ENCODE peak calls at places on chromosomes 13 and 19, in ten cellular contexts. G is mucosa of descending colon; W is naive thymus-derived CD4-positive, alpha-beta T cell; K is body of pancreas; S is adrenal gland; E is GM23338; D is upper lobe of left lung; B is SK-N-SH; L is neural progenitor cell; Q is transverse colon. O is an unnamed sample.
A peak's percentile ranks its signal among the peaks of the same experiment; 100 is the strongest.

GRCh38 chr19:45215391-45216191 is 29.6 kb downstream of the EXOC3L2 start:
- DNase-seq in K (peak; percentile 78), S (peak; percentile 55), Q (no peak), B (peak; percentile 72), L (peak; percentile 47), E (peak; percentile 77), D (peak; percentile 31), G (no peak), W (no peak), O (no peak)

GRCh38 chr13:100517135-100517534 is 71.5 kb downstream of the GGACT start:
- DNase-seq in L (no peak), K (peak; percentile 82), B (no peak), E (no peak), Q (peak; percentile 68), G (peak; percentile 71), D (no peak), W (no peak), S (no peak), O (no peak)

GRCh38 chr19:45099465-45100201 is 6.7 kb downstream of the PPP1R37 start:
- DNase-seq in B (no peak), D (no peak), W (no peak), E (no peak), G (no peak), K (peak; percentile 44), Q (no peak), S (peak; percentile 90), L (peak; percentile 73), O (no peak)

GRCh38 chr13:96075953-96076543 is 13.9 kb upstream of the HS6ST3 start:
- DNase-seq in D (no peak), W (no peak), G (no peak), S (no peak), E (peak; percentile 57), B (peak; percentile 28), Q (no peak), L (no peak), K (no peak), O (no peak)

GRCh38 chr13:100139822-100140221 is 50.9 kb downstream of the PCCA start:
- DNase-seq in S (no peak), Q (no peak), G (no peak), W (no peak), K (no peak), D (no peak), L (no peak), E (no peak), B (no peak), O (no peak)

GRCh38 chr13:101985321-101985720 is 416.5 kb downstream of the FGF14 start:
- DNase-seq in B (no peak), G (no peak), S (no peak), K (no peak), D (no peak), W (no peak), E (no peak), Q (no peak), L (no peak), O (no peak)

GRCh38 chr13:113751491-113751890 is 7.5 kb upstream of the TMEM255B start:
- DNase-seq in W (no peak), K (no peak), S (no peak), L (no peak), G (peak; percentile 21), B (no peak), E (no peak), D (no peak), Q (no peak), O (no peak)

GRCh38 chr19:46860846-46861690 is at the start of gene ARHGAP35:
- DNase-seq in K (peak; percentile 34), E (peak; percentile 75), G (peak; percentile 68), Q (peak; percentile 43), B (peak; percentile 92), W (no peak), D (peak; percentile 75), S (no peak), L (no peak), O (no peak)

GRCh38 chr19:10654610-10655456 is 687 bp downstream of the ILF3 start:
- DNase-seq in D (no peak), G (peak; percentile 69), B (peak; percentile 95), L (peak; percentile 95), S (peak; percentile 37), Q (peak; percentile 52), E (peak; percentile 95), K (peak; percentile 49), W (peak; percentile 7), O (no peak)

GRCh38 chr13:83325454-83325853 is 556.8 kb downstream of the SLITRK1 start:
- DNase-seq in E (no peak), W (no peak), G (no peak), B (no peak), L (no peak), Q (no peak), S (no peak), K (no peak), D (no peak), O (no peak)

GRCh38 chr19:49997709-49998108 is 27.5 kb downstream of the VRK3 start:
- DNase-seq in L (peak; percentile 60), B (peak; percentile 78), G (no peak), W (no peak), S (no peak), Q (no peak), D (no peak), E (peak; percentile 85), K (peak; percentile 24), O (no peak)

DNA sequence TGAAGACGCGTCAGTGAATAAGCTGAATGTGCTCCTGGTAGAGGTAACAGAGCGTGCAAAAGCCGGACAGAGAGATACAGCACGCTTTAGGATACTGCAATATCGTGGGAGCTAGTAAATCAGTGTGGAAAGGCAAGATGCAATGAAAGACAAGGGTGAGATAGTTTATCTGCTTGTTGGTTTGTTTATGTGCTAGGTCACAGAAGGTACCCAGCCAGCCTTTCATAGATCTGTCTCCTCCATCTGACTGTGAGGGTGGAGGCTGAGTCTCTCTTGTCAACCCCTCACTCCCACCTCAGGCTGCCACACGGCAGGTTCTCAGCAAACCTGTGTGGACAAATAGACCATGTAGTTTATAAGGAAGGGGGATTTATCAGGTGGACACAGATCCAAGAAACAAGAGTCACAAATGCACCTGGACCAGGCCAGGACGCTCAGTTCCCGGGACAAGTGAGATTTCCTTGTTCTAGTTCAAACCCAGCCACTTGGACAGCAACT is 971 bp upstream of the GIPC1 start:
- DNase-seq in W (no peak), D (peak; percentile 74), G (no peak), B (no peak), E (no peak), Q (no peak), S (no peak), K (peak; percentile 49), L (no peak), O (no peak)
- H3K4me1 ChIP-seq in W (peaks cover 12% of the 10 kb centered on the region), D (peaks cover 35% of the 10 kb centered on the region), G (peaks cover 49% of the 10 kb centered on the region), B (peaks cover 4% of the 10 kb centered on the region), E (no peaks in the 10 kb centered on the region), Q (peaks cover 52% of the 10 kb centered on the region), S (peaks cover 30% of the 10 kb centered on the region), K (peaks cover 27% of the 10 kb centered on the region), L (peaks cover 10% of the 10 kb centered on the region), O (peaks cover 6% of the 10 kb centered on the region)

GRCh38 chr19:13847033-13847899 is 29.7 kb upstream of the NANOS3 start:
- DNase-seq in Q (peak; percentile 93), K (peak; percentile 92), D (peak; percentile 93), G (peak; percentile 94), E (peak; percentile 97), B (peak; percentile 91), L (peak; percentile 97), W (peak; percentile 82), S (peak; percentile 91), O (peak; percentile 97)
- H3K4me1 ChIP-seq in Q (peaks cover 62% of the 10 kb centered on the region), K (peaks cover 69% of the 10 kb centered on the region), D (peaks cover 59% of the 10 kb centered on the region), G (peaks cover 44% of the 10 kb centered on the region), E (peaks cover 43% of the 10 kb centered on the region), B (peaks cover 44% of the 10 kb centered on the region), L (peaks cover 23% of the 10 kb centered on the region), W (peaks cover 55% of the 10 kb centered on the region), S (peaks cover 47% of the 10 kb centered on the region), O (peaks cover 67% of the 10 kb centered on the region)

GRCh38 chr19:7916908-7917291 is 2.3 kb downstream of the TGFBR3L start:
- DNase-seq in Q (no peak), G (no peak), K (no peak), D (no peak), W (no peak), L (no peak), E (peak; percentile 47), B (no peak), S (no peak), O (no peak)
- H3K4me1 ChIP-seq in Q (peaks cover 44% of the 10 kb centered on the region), G (peaks cover 48% of the 10 kb centered on the region), K (peaks cover 56% of the 10 kb centered on the region), D (peaks cover 42% of the 10 kb centered on the region), W (peaks cover 25% of the 10 kb centered on the region), L (peaks cover 15% of the 10 kb centered on the region), E (no peaks in the 10 kb centered on the region), B (peaks cover 7% of the 10 kb centered on the region), S (peaks cover 31% of the 10 kb centered on the region), O (peaks cover 42% of the 10 kb centered on the region)

GRCh38 chr19:1468274-1469199 is 10.5 kb downstream of the C19orf25 start:
- DNase-seq in E (no peak), S (no peak), G (peak; percentile 54), B (no peak), Q (no peak), L (peak; percentile 76), W (no peak), D (no peak), K (peak; percentile 45), O (no peak)

GRCh38 chr19:1470864-1471513 is 8.0 kb downstream of the C19orf25 start:
- DNase-seq in W (no peak), G (no peak), K (peak; percentile 33), Q (no peak), B (no peak), D (no peak), L (peak; percentile 92), E (peak; percentile 84), S (no peak), O (no peak)

GRCh38 chr19:1471514-1472107 is 7.4 kb downstream of the C19orf25 start:
- DNase-seq in Q (no peak), S (no peak), L (peak; percentile 49), W (no peak), B (no peak), K (no peak), E (no peak), G (no peak), D (no peak), O (no peak)

GRCh38 chr19:1469200-1469935 is 9.6 kb downstream of the C19orf25 start:
- DNase-seq in G (peak; percentile 39), K (peak; percentile 28), L (peak; percentile 73), Q (no peak), B (no peak), E (no peak), S (no peak), D (no peak), W (peak; percentile 22), O (no peak)

DNA sequence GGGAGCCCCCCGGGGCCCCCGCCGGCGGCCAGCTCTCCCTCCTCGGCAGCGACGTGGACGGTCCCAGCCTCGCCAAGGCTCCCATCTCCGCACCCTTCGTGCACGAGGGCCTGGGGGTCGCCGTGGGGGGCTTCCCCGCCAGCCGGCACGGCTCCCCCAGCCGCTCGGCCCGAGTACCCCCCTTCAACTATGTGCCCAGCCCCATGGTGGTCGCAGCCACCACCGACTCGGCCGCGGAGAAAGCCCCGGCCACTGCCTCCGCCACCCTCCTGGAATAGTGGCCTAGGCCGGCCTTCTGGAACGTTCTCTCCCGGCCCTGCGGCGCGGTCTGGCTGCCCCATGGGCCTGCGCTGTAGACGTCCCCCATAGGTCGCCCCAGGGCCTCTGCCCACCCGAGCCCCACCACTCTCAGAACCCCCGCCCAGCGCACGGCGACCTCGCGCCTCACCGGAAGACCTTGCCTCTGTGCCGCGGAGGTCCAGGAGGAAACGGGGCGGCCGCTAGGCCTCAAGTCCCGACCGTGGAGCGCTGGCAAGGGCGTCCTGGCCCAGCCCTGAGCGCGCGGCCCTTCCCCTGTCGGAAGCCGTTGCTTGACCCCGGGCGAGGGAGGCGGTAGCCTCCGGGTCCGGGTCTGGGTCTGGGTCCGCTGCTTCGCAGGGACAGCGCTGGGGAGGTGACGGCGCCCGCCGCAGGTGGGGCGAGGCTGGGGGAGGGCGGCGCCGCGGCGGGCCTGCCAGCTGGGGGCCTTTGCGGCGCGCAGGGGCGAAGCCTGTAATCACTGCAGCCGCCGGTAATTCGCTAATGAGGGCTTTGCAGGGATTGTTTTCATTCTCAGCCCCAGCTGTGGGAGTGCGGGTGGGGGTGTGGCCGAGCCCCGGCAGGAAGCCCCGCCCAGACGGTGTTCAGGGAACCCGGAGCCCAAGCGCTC is 8.8 kb downstream of the C19orf25 start:
- DNase-seq in B (no peak), S (no peak), E (peak; percentile 84), K (peak; percentile 60), G (peak; percentile 77), D (no peak), L (peak; percentile 92), W (peak; percentile 66), Q (peak; percentile 67), O (peak; percentile 55)
- H3K4me1 ChIP-seq in B (no peaks in the 10 kb centered on the region), S (peaks cover 54% of the 10 kb centered on the region), E (peaks cover 6% of the 10 kb centered on the region), K (peaks cover 79% of the 10 kb centered on the region), G (peaks cover 54% of the 10 kb centered on the region), D (peaks cover 60% of the 10 kb centered on the region), L (peaks cover 43% of the 10 kb centered on the region), W (peaks cover 19% of the 10 kb centered on the region), Q (peaks cover 63% of the 10 kb centered on the region), O (peaks cover 59% of the 10 kb centered on the region)

O was measured in effector memory CD4-positive, alpha-beta T cell.